ENCODE peak calls at places on chromosomes 2 and 18, in nine cellular contexts. X, F, R, Q, A, L, Z, D and T are unnamed samples.

GRCh38 chr18:63986885-63987284 is 17.0 kb downstream of the SERPINB8 start:
- DNase-seq in X (no peak), F (no peak), R (no peak), Q (no peak), A (no peak), L (no peak), Z (no peak), D (peak; percentile 4), T (no peak)

GRCh38 chr2:147026261-147026660 is 818.6 kb upstream of the ACVR2A start:
- DNase-seq in X (no peak), F (no peak), R (no peak), Q (no peak), A (no peak), L (no peak), Z (peak; percentile 61), D (no peak), T (no peak)

GRCh38 chr2:237864940-237865622 is 5.7 kb downstream of the RAMP1 start:
- DNase-seq in X (peak; percentile 31), F (no peak), R (no peak), Q (no peak), A (no peak), L (peak; percentile 68), Z (peak; percentile 37), D (peak; percentile 78), T (no peak)

GRCh38 chr18:12307871-12308385 is at the start of gene TUBB6:
- DNase-seq in X (peak; percentile 80), F (no peak), R (peak; percentile 86), Q (peak; percentile 81), A (peak; percentile 85), L (peak; percentile 90), Z (peak; percentile 95), D (peak; percentile 69), T (no peak)

GRCh38 chr18:75241705-75242104 is 31.1 kb downstream of the TSHZ1 start:
- DNase-seq in X (no peak), F (no peak), R (no peak), Q (no peak), A (no peak), L (no peak), Z (no peak), D (no peak), T (no peak)

GRCh38 chr2:42877532-42877931 is 85.1 kb upstream of the HAAO start:
- DNase-seq in X (no peak), F (no peak), R (no peak), Q (no peak), A (no peak), L (no peak), Z (no peak), D (no peak), T (no peak)

GRCh38 chr2:168355110-168355509 is 101.0 kb upstream of the CERS6 start:
- DNase-seq in X (no peak), F (no peak), R (no peak), Q (no peak), A (no peak), L (no peak), Z (no peak), D (no peak), T (no peak)

GRCh38 chr2:173044686-173045085 is 31.0 kb upstream of the MAP3K20 start:
- DNase-seq in X (no peak), F (no peak), R (no peak), Q (no peak), A (no peak), L (no peak), Z (no peak), D (no peak), T (no peak)

GRCh38 chr18:11154983-11155759 is 5.8 kb upstream of the PIEZO2 start:
- DNase-seq in X (no peak), F (no peak), R (no peak), Q (no peak), A (no peak), L (no peak), Z (peak; percentile 37), D (no peak), T (no peak)

GRCh38 chr2:191176801-191177438 is 26.1 kb upstream of the STAT4 start:
- DNase-seq in X (no peak), F (no peak), R (no peak), Q (no peak), A (no peak), L (no peak), Z (no peak), D (no peak), T (no peak)

GRCh38 chr2:65199891-65200290 is 27.7 kb upstream of the ACTR2 start:
- DNase-seq in X (no peak), F (no peak), R (no peak), Q (peak; percentile 18), A (no peak), L (no peak), Z (peak; percentile 46), D (peak; percentile 60), T (no peak)

GRCh38 chr2:154623819-154624218 is 74.7 kb upstream of the KCNJ3 start:
- DNase-seq in X (peak; percentile 17), F (peak; percentile 56), R (peak; percentile 65), Q (peak; percentile 12), A (peak; percentile 45), L (peak; percentile 32), Z (peak; percentile 36), D (peak; percentile 3), T (peak; percentile 68)

GRCh38 chr2:172354347-172354746 is 73.0 kb upstream of the ITGA6 start:
- DNase-seq in X (no peak), F (no peak), R (no peak), Q (no peak), A (no peak), L (no peak), Z (no peak), D (no peak), T (no peak)

GRCh38 chr2:196591004-196591403 is 48.5 kb upstream of the CCDC150 start:
- DNase-seq in X (no peak), F (no peak), R (no peak), Q (no peak), A (no peak), L (no peak), Z (no peak), D (no peak), T (no peak)

GRCh38 chr2:48482313-48482712 is 47.6 kb upstream of the STON1 start:
- DNase-seq in X (peak; percentile 96), F (no peak), R (no peak), Q (no peak), A (peak; percentile 97), L (no peak), Z (no peak), D (peak; percentile 94), T (no peak)

GRCh38 chr2:230130668-230131364 is 62.1 kb upstream of the SLC16A14 start:
- DNase-seq in X (peak; percentile 95), F (peak; percentile 42), R (no peak), Q (peak; percentile 45), A (peak; percentile 74), L (no peak), Z (peak; percentile 15), D (peak; percentile 67), T (peak; percentile 21)

GRCh38 chr2:203706403-203706802 is at the start of gene CD28:
- DNase-seq in X (no peak), F (no peak), R (no peak), Q (no peak), A (no peak), L (no peak), Z (no peak), D (no peak), T (no peak)

GRCh38 chr2:70498054-70498453 is 55.6 kb downstream of the TGFA start:
- DNase-seq in X (no peak), F (peak; percentile 28), R (peak; percentile 14), Q (peak; percentile 4), A (no peak), L (peak; percentile 32), Z (no peak), D (no peak), T (peak; percentile 64)

GRCh38 chr2:121888189-121888557 is 132.7 kb downstream of the TSN start:
- DNase-seq in X (no peak), F (peak; percentile 37), R (no peak), Q (peak; percentile 47), A (no peak), L (no peak), Z (no peak), D (no peak), T (peak; percentile 83)

DNA sequence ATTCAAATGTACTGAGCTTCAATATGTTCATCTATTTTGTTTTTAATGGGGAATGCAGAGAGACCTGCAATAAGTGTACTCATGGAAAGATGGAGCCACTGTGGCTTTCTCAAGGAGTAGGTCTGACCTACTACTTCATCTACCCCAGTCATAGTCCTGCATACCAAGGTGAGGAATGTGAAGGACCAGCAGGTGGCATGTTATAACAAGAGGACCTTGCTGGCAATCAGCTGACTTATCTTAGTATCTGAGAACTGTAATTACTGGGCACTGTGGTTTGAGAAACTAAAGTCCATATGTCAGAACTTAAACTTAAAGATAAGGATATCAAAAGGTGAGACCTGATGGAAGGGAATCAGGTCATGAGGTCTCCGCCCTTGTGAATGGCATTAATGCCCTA is 1104.2 kb downstream of the BCL11A start:
- DNase-seq in X (no peak), F (no peak), R (peak; percentile 5), Q (no peak), A (no peak), L (no peak), Z (no peak), D (no peak), T (peak; percentile 62)
- H3K79me2 ChIP-seq in X (no peaks in the 10 kb centered on the region), F (no peaks in the 10 kb centered on the region), R (no peaks in the 10 kb centered on the region), Q (no peaks in the 10 kb centered on the region), A (no peaks in the 10 kb centered on the region), L (no peaks in the 10 kb centered on the region), Z (no peaks in the 10 kb centered on the region), D (no peaks in the 10 kb centered on the region), T (no peaks in the 10 kb centered on the region)

DNA sequence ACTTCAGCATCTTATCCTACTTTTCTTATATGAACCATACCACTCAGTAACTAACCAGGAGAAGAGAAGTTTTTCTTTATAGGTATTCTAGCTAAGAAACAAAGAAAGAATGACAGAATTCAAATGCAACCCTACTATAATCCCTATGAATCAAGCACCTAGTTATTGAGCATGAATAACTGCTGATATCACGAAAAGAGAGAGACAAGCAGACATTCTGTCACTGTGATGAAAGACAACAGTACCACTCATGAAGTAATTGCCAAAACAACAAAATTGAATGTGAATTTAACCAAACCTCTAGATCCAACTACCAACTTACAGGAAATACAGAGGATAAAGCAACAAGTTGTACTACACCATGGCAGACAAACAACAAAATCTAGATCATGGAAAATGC is 15.3 kb downstream of the TTC21B start:
- DNase-seq in X (no peak), F (no peak), R (no peak), Q (no peak), A (no peak), L (no peak), Z (no peak), D (no peak), T (no peak)
- H3K9ac ChIP-seq in X (no peak overlapping the region), F (no peak overlapping the region), R (no peak overlapping the region), Q (no peak overlapping the region), A (no peak overlapping the region), L (no peak overlapping the region), Z (no peak overlapping the region), D (no peak overlapping the region), T (no peak overlapping the region)

DNA sequence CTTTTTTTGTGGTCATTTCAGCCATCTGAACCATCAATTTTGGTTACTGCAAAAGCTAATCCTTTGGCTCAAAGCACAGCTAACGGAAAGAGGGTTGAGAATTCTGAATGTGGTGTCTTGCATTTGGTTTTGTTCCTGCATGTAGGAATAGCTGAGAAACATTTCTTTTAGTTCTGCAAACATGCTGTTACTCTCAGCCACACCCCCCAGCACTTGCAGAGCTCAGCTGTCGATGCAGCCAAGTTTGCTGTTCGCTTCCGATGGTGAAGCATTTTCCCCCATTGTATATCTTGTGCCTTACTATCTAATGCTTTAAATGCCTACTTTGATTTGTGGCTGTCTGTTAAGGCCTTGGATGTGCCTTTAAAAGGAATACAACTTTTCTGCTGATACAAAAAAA is 294.9 kb upstream of the FANCL start:
- DNase-seq in X (no peak), F (no peak), R (no peak), Q (no peak), A (no peak), L (no peak), Z (no peak), D (no peak), T (no peak)
- H3K4me2 ChIP-seq in X (no peak overlapping the region), F (no peak overlapping the region), R (peak overlapping the region; percentile 3), Q (no peak overlapping the region), A (no peak overlapping the region), L (no peak overlapping the region), Z (no peak overlapping the region), D (no peak overlapping the region), T (no peak overlapping the region)

GRCh38 chr18:62759704-62760402 is 44.5 kb downstream of the PHLPP1 start:
- DNase-seq in X (peak; percentile 71), F (no peak), R (no peak), Q (no peak), A (peak; percentile 37), L (no peak), Z (peak; percentile 68), D (peak; percentile 74), T (no peak)
- H3K79me2 ChIP-seq in X (peaks cover 2% of the 10 kb centered on the region), F (peaks cover 21% of the 10 kb centered on the region), R (peaks cover 100% of the 10 kb centered on the region), Q (peaks cover 32% of the 10 kb centered on the region), A (no peaks in the 10 kb centered on the region), L (peaks cover 36% of the 10 kb centered on the region), Z (peaks cover 61% of the 10 kb centered on the region), D (peaks cover 51% of the 10 kb centered on the region), T (no peaks in the 10 kb centered on the region)